ENCODE peak calls at places on chromosomes 4 and X, in seven cellular contexts. D is suprapubic skin, Z is GM12878, B is adrenal gland, U is breast epithelium, K is body of pancreas, V is ovary. C is an unnamed sample.

GRCh38 chr4:152979731-152980330 is 43.7 kb downstream of the FHDC1 start:
- DNase-seq in D (peak), Z (no peak), B (no peak), U (no peak), K (no peak), V (no peak), C (no peak)

GRCh38 chr4:118765399-118765798 is 70.5 kb downstream of the SEC24D start:
- DNase-seq in D (no peak), Z (no peak), B (no peak), U (no peak), K (no peak), V (no peak), C (no peak)

GRCh38 chr4:113835005-113835404 is 73.5 kb upstream of the CAMK2D start:
- DNase-seq in D (no peak), Z (no peak), B (no peak), U (no peak), K (no peak), V (no peak), C (no peak)

GRCh38 chrX:51395474-51395806 is 62.8 kb downstream of the NUDT10 start:
- DNase-seq in D (no peak), Z (no peak), B (no peak), U (no peak), K (no peak), V (no peak), C (no peak)

GRCh38 chrX:23792861-23793553 is 10.0 kb downstream of the SAT1 start:
- DNase-seq in D (no peak), Z (no peak), B (no peak), U (no peak), K (no peak), V (no peak), C (no peak)

GRCh38 chr4:37537484-37537883 is 148.7 kb downstream of the RELL1 start:
- DNase-seq in D (no peak), Z (no peak), B (no peak), U (no peak), K (no peak), V (no peak), C (no peak)

GRCh38 chr4:168945291-168945690 is 64.8 kb downstream of the CBR4 start:
- DNase-seq in D (no peak), Z (no peak), B (no peak), U (no peak), K (no peak), V (no peak), C (no peak)

GRCh38 chr4:188930822-188931221 is 791.6 kb downstream of the TRIML1 start:
- DNase-seq in D (no peak), Z (no peak), B (no peak), U (no peak), K (no peak), V (no peak), C (no peak)

GRCh38 chr4:10063544-10064300 is 42.4 kb upstream of the SLC2A9 start:
- DNase-seq in D (no peak), Z (no peak), B (peak), U (no peak), K (peak), V (no peak), C (no peak)

DNA sequence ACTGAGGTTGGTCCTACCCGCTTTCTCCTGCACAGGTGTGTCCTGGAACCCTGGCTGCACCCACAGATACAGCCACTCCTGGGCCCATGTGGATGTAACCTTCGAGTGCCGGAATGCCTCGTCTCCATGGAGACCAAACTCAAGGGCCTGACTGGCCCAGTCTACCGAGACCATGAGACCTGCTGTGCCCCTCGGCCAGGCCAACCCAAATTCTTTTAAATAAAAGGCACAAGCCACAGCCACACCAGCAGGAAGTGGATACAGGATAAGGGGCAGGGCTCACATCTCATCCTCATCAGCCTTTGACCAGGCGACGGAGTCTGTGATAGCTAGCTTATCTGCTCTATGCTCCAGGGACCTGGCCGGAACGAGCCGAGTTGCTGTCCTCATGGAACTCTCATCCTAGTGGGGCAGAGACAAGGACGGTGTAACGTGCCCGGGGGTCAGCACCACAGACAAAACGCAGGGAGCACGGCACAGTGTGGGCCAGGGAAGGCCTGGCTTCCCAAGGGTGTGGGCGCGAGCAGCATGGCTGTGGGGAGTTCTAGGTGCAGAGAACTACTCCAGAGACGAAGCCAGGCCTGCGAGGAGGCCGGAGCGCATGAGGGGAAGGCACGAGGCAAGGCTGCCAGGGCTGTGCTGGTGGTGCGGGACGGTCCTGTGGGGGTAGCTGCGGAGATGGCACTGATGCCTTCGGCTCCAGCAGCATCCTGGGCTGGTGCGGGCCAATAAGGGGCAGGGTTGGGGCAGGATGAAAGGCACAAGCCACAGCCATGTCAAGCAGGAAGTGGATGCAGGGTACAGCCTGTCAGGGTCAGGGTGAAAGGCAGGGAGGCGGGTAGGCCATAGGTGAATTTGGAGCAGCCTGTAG is 22.7 kb downstream of the NOP14 start:
- DNase-seq in D (peak), Z (no peak), B (peak), U (peak), K (no peak), V (peak), C (no peak)
- TF ChIP-seq POLR2A in D (no peak), Z (no peak), B (no peak), U (no peak), K (no peak), V (no peak), C (no peak)

GRCh38 chrX:42978655-42979379 is 200.9 kb upstream of the PPP1R2C start:
- DNase-seq in D (no peak), Z (no peak), B (no peak), U (no peak), K (no peak), V (no peak), C (no peak)

GRCh38 chrX:42976729-42977366 is 198.9 kb upstream of the PPP1R2C start:
- DNase-seq in D (no peak), Z (no peak), B (no peak), U (no peak), K (peak), V (no peak), C (no peak)

GRCh38 chrX:42967681-42968080 is 189.7 kb upstream of the PPP1R2C start:
- DNase-seq in D (no peak), Z (no peak), B (no peak), U (no peak), K (no peak), V (no peak), C (no peak)

GRCh38 chrX:42975906-42976305 is 197.9 kb upstream of the PPP1R2C start:
- DNase-seq in D (no peak), Z (no peak), B (no peak), U (no peak), K (no peak), V (no peak), C (no peak)

GRCh38 chrX:42973321-42973720 is 195.4 kb upstream of the PPP1R2C start:
- DNase-seq in D (no peak), Z (no peak), B (no peak), U (no peak), K (no peak), V (no peak), C (no peak)
- H3K4me3 ChIP-seq in D (no peak), Z (no peak), B (no peak), U (no peak), K (no peak), V (no peak), C (no peak)

DNA sequence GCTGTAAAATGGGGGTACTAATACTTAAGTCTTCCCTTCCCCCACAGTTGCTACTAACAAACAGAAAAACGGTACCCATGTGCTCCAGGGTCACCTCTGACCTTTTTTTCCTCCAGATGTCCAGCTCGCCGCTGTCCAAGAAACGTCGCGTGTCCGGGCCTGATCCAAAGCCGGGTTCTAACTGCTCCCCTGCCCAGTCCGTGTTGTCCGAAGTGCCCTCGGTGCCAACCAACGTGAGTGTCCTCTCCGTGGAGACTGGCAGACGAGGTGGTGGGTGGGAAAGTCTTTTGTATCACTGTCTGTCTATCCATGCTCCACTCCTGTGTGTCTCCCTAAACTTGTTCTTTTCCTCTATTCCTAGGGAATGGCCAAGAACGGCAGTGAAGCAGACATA is 5.1 kb downstream of the UBA1 start:
- DNase-seq in D (no peak), Z (no peak), B (no peak), U (no peak), K (no peak), V (no peak), C (no peak)
- TF ChIP-seq POLR2A in D (no peak), Z (no peak), B (no peak), U (no peak), K (no peak), V (no peak), C (no peak)

GRCh38 chrX:71913156-71913950 is 2.7 kb downstream of the NHSL2 start:
- DNase-seq in D (no peak), Z (no peak), B (no peak), U (no peak), K (no peak), V (no peak), C (no peak)
- H3K4me3 ChIP-seq in D (no peak), Z (no peak), B (no peak), U (no peak), K (no peak), V (no peak), C (no peak)

GRCh38 chr4:174524242-174524641 is 2.0 kb upstream of the HPGD start:
- DNase-seq in D (no peak), Z (no peak), B (peak), U (no peak), K (peak), V (no peak), C (no peak)

GRCh38 chr4:174521800-174522182 is 497 bp downstream of the HPGD start:
- DNase-seq in D (no peak), Z (no peak), B (peak), U (no peak), K (peak), V (no peak), C (no peak)

GRCh38 chr4:174520655-174521054 is 1.6 kb downstream of the HPGD start:
- DNase-seq in D (no peak), Z (no peak), B (no peak), U (no peak), K (no peak), V (no peak), C (no peak)

GRCh38 chr4:174523003-174523693 is 860 bp upstream of the HPGD start:
- DNase-seq in D (peak), Z (no peak), B (no peak), U (no peak), K (no peak), V (no peak), C (peak)

GRCh38 chr4:174522183-174523002 is at the start of gene HPGD:
- DNase-seq in D (peak), Z (no peak), B (peak), U (no peak), K (peak), V (no peak), C (peak)
- TF ChIP-seq POLR2A in D (peak), Z (no peak), B (no peak), U (no peak), K (no peak), V (no peak), C (peak)

GRCh38 chr4:186499467-186499866 is 55.9 kb downstream of the MTNR1A start:
- DNase-seq in D (no peak), Z (no peak), B (no peak), U (no peak), K (no peak), V (no peak), C (no peak)

GRCh38 chr4:186497043-186497442 is 58.3 kb downstream of the MTNR1A start:
- DNase-seq in D (no peak), Z (no peak), B (no peak), U (no peak), K (no peak), V (no peak), C (no peak)

GRCh38 chr4:186501554-186501953 is 53.8 kb downstream of the MTNR1A start:
- DNase-seq in D (no peak), Z (no peak), B (no peak), U (no peak), K (no peak), V (no peak), C (no peak)

DNA sequence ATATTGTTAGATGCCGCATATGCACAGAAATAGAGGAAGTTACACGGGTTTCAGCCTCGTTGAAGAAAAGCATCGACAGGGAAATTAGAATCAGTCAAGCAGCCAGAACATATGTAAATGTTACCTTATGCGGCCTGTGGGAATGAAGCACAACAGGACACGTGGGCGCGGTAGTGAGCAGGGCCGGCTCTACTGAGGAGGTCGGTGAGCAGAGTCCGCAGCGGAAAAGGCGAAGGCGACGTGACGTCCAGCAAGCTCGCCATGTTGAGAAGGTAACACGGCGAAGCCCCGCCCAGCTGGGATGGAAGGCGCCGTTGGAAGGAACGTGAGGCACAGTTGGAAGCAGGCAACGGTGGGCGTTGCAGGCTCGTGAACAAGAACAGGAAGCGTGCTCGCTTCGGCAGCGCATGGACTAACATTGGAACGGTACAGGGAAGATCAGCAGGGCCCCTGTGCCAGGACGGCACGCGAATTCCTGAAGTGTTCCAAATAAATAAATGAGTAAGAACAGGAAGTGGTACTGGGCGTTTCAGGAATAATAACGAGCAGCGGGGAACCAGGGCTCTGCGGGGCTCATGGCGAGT is 54.6 kb downstream of the MTNR1A start:
- DNase-seq in D (no peak), Z (no peak), B (no peak), U (no peak), K (peak), V (no peak), C (no peak)
- H3K4me3 ChIP-seq in D (no peak), Z (no peak), B (no peak), U (no peak), K (no peak), V (no peak), C (no peak)

DNA sequence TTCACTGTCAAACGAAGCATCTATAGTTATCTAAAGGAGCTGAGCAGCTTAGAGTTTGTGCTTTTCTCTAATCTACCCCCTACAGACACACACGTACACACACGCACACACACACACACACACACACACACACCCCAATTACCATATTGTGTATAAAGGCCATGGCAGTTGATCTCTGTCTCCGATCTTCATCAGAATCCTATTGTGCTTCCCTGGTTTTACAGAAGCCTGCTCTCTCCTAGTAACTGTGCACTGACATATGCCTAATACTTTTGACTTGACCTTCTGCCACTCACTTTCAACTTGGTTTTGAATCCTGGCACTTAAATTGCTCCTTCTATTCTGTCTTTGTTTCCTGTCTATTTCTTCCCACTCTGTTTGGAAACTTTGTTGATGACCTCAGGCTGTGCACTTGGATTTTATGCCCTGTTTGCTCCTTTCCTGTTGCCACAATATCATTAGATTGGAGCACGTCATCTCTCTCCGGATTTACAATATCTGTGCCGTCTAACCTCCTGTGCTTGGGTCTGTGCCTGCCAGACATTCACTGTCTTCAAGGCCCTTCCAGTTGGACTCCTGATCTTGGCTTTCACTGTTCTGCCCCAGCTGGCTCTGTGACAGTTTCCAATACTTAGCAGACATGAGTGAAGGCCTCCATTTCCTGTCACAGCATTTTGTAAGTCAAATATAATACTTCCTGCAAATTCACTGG is 928.1 kb downstream of the FAT4 start:
- DNase-seq in D (no peak), Z (no peak), B (peak), U (no peak), K (no peak), V (no peak), C (no peak)
- TF ChIP-seq POLR2A in D (no peak), Z (no peak), B (no peak), U (no peak), K (no peak), V (no peak), C (no peak)

GRCh38 chr4:175705407-175705806 is 106.7 kb downstream of the GPM6A start:
- DNase-seq in D (no peak), Z (no peak), B (no peak), U (no peak), K (peak), V (no peak), C (no peak)
- H3K4me3 ChIP-seq in D (no peak), Z (no peak), B (no peak), U (no peak), K (no peak), V (no peak), C (no peak)

C was measured in Peyer's patch.